ENCODE peak calls at places on chromosomes 1 and 21, in nine cellular contexts. N is lower leg skin, X is breast epithelium, A is stomach, J is esophagus squamous epithelium, O is A549, D is body of pancreas, I is endothelial cell of umbilical vein, K is uterus. Y is an unnamed sample.

GRCh38 chr1:85623061-85623471 is 42.5 kb downstream of the CCN1 start:
- DNase-seq in X (no peak), I (no peak), A (no peak), K (no peak), D (no peak), O (no peak), J (no peak), N (no peak), Y (no peak)

GRCh38 chr1:184222561-184223157 is 164.2 kb upstream of the C1orf21 start:
- DNase-seq in X (no peak), N (peak), O (peak), K (peak), J (no peak), A (peak), D (peak), I (peak), Y (peak)

GRCh38 chr1:186050360-186050759 is 316.2 kb downstream of the HMCN1 start:
- DNase-seq in I (peak), J (no peak), O (no peak), D (no peak), A (no peak), K (no peak), N (no peak), X (no peak), Y (no peak)

GRCh38 chr1:30786264-30786991 is 28.9 kb upstream of the LAPTM5 start:
- DNase-seq in A (no peak), K (no peak), D (no peak), J (no peak), I (no peak), O (no peak), X (no peak), N (no peak), Y (no peak)

GRCh38 chr1:228315484-228315944 is 91.1 kb downstream of the TRIM11 start:
- DNase-seq in X (no peak), D (peak), I (no peak), J (no peak), N (no peak), O (no peak), K (no peak), A (peak), Y (no peak)

GRCh38 chr1:245095903-245096302 is 58.9 kb upstream of the KIF26B start:
- DNase-seq in I (no peak), A (no peak), N (no peak), D (no peak), J (no peak), O (no peak), X (no peak), K (no peak), Y (no peak)

GRCh38 chr1:50214764-50215163 is 106.0 kb downstream of the ELAVL4 start:
- DNase-seq in N (no peak), O (no peak), D (no peak), K (no peak), I (no peak), J (no peak), A (no peak), X (no peak), Y (no peak)

GRCh38 chr1:240027059-240027462 is 64.6 kb upstream of the FMN2 start:
- DNase-seq in N (no peak), A (no peak), I (peak), X (no peak), D (peak), J (no peak), O (peak), K (no peak), Y (peak)

GRCh38 chr1:34361121-34361520 is 184.4 kb downstream of the C1orf94 start:
- DNase-seq in K (no peak), A (no peak), I (no peak), O (no peak), J (no peak), N (no peak), X (no peak), D (no peak), Y (no peak)

GRCh38 chr21:36320421-36321324 is 676 bp downstream of the MORC3 start:
- DNase-seq in I (peak), D (peak), N (peak), O (peak), A (peak), X (peak), K (peak), J (peak), Y (peak)

GRCh38 chr1:206489980-206490534 is 17.3 kb upstream of the RASSF5 start:
- DNase-seq in D (peak), I (peak), K (peak), O (peak), J (no peak), X (peak), N (peak), A (peak), Y (peak)

GRCh38 chr1:26218906-26219494 is 15.0 kb upstream of the CEP85 start:
- DNase-seq in I (no peak), O (no peak), X (no peak), A (peak), N (no peak), J (no peak), D (peak), K (no peak), Y (no peak)

GRCh38 chr1:25501235-25502058 is 42.0 kb upstream of the LDLRAP1 start:
- DNase-seq in O (peak), N (no peak), X (no peak), I (no peak), K (no peak), D (no peak), J (no peak), A (no peak), Y (no peak)

GRCh38 chr1:9376886-9377333 is 84.2 kb downstream of the SPSB1 start:
- DNase-seq in I (peak), J (no peak), K (peak), A (no peak), D (peak), X (no peak), O (no peak), N (peak), Y (no peak)

GRCh38 chr1:151852733-151853132 is 779 bp downstream of the THEM5 start:
- DNase-seq in D (no peak), O (no peak), X (no peak), I (no peak), N (no peak), K (no peak), A (no peak), J (no peak), Y (no peak)

GRCh38 chr1:50703240-50703639 is 256.8 kb downstream of the FAF1 start:
- DNase-seq in N (no peak), D (no peak), J (no peak), I (no peak), K (no peak), A (no peak), O (no peak), X (no peak), Y (no peak)

GRCh38 chr21:46216132-46216747 is 12.3 kb downstream of the LSS start:
- DNase-seq in A (no peak), D (no peak), J (no peak), O (no peak), I (no peak), X (no peak), N (no peak), K (no peak), Y (no peak)

DNA sequence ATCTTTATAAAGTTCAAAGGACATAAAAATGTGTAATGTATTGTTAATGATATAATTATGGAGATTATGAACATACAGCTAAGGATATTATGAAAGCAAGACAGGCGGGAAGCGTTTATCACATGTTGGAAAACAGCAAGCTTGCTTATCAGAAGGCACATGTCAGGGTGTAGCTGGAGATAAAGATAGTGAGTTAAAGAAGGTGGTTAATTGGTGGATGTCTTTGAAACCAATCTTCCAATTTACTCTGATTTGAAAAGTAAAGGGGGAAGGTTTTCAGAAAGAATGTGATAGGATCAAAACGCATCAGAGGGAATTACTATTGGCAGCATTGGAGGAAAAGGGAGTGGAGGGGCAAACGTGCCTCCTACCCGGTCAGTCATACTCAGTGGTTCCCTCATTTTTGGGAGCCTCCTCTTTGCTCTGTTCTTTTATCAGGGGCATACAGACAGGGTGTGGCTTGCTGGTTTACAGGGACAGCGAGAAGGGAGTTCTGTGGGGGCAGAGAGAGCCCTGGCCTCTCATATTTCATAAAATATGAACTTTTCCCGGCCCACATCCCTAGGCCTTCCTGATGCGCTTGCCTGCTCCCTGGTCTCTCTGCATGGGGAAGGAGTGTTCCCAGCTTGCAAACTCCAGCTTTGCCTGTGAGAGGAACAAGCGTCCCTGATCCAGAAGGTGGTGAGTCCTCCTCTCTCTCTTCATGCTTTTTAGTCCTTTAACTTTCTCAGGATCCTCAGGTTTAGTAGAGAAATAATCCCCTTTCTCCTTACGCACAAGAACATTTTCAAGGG is 8.1 kb upstream of the SVBP start:
- DNase-seq in D (no peak), A (no peak), I (no peak), X (no peak), J (no peak), K (no peak), O (no peak), N (no peak), Y (peak)
- TF ChIP-seq POLR2A in D (no peak), A (no peak), I (no peak), X (no peak), J (no peak), K (no peak), O (no peak), N (no peak), Y (peak)

GRCh38 chr1:14183312-14183711 is 415.2 kb upstream of the KAZN start:
- DNase-seq in A (no peak), K (no peak), I (no peak), O (no peak), D (no peak), N (no peak), J (no peak), X (no peak), Y (no peak)

GRCh38 chr1:14184346-14184963 is 414.0 kb upstream of the KAZN start:
- DNase-seq in I (no peak), O (no peak), K (no peak), X (no peak), N (no peak), J (no peak), A (no peak), D (no peak), Y (no peak)

GRCh38 chr1:14181191-14181793 is 417.2 kb upstream of the KAZN start:
- DNase-seq in I (no peak), D (no peak), X (peak), J (no peak), A (no peak), K (no peak), N (no peak), O (no peak), Y (no peak)

DNA sequence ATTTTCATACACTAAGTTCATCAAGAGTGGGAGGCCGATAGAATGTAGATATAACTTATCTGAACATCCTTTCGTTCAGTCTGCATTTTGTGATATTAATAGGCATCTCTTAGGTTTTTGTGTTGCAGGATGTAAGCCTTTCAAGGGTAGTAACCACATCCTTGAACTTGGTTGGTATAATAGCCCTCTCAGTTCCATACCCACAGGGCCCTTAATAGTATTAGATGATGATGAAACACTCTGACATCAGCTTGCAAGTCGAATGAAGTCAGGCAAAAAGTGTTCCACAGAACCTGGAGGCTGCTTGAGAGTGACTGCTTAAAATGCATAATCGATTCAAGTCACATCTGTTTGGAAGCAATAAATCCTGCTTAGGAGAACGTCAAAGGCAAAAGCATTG is 415.7 kb upstream of the KAZN start:
- DNase-seq in K (no peak), X (no peak), A (no peak), N (no peak), D (no peak), I (no peak), J (no peak), O (no peak), Y (no peak)
- TF ChIP-seq POLR2A in K (no peak), X (no peak), A (no peak), N (no peak), D (no peak), I (no peak), J (no peak), O (no peak), Y (no peak)

GRCh38 chr21:42234026-42234425 is 15.1 kb downstream of the ABCG1 start:
- DNase-seq in O (no peak), K (no peak), D (no peak), N (no peak), X (no peak), I (no peak), J (no peak), A (no peak), Y (no peak)

GRCh38 chr21:42235593-42235992 is 16.7 kb downstream of the ABCG1 start:
- DNase-seq in J (no peak), K (no peak), X (no peak), D (peak), N (no peak), O (no peak), A (no peak), I (peak), Y (peak)

GRCh38 chr21:42233067-42233981 is 14.4 kb downstream of the ABCG1 start:
- DNase-seq in N (peak), O (peak), J (no peak), I (peak), X (peak), D (peak), K (peak), A (peak), Y (peak)

GRCh38 chr21:42236014-42236413 is 17.1 kb downstream of the ABCG1 start:
- DNase-seq in K (no peak), J (no peak), N (no peak), A (peak), O (no peak), I (no peak), X (no peak), D (peak), Y (no peak)

DNA sequence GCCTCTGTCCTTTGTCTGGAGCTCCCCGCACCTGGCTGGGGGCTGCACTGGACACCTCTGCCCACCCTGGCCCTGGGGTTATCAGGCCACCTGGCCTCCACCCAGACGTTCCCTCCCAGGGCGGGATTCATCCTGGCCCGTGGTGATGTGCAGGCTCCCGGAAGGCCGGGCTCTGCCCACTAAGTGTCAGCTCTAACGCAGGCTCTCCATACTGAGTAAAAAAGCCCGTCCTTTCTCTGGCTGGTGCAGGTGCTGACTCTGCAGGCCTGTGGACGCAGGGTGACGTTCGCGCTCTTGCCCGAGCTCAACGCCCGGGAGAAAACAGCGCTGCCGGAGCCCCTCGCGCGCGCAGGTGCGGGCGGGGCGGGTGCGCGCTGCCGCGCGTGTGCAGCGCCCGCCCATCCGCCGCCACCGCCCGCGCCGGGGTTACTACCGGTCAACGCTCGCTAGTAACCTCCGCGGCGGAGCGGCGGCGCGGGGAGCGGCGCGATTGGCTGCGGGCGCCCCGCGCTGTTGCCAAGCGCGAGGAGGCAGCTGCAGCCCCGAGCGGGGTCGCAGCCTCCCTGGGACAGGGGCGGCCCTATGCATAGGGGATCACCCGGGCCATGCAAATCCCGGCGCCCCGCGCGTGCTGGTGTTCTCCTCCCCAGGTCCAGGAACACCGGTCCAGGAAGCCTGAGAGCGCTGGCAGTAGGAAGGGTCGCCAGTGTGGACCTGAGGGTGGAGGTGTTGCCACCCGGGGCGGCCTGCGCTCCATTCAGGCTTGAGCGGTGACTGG is 15.7 kb downstream of the ABCG1 start:
- DNase-seq in A (peak), O (peak), N (no peak), D (peak), I (peak), X (peak), K (peak), J (no peak), Y (peak)
- TF ChIP-seq POLR2A in A (no peak), O (peak), N (no peak), D (peak), I (no peak), X (no peak), K (peak), J (peak), Y (no peak)

DNA sequence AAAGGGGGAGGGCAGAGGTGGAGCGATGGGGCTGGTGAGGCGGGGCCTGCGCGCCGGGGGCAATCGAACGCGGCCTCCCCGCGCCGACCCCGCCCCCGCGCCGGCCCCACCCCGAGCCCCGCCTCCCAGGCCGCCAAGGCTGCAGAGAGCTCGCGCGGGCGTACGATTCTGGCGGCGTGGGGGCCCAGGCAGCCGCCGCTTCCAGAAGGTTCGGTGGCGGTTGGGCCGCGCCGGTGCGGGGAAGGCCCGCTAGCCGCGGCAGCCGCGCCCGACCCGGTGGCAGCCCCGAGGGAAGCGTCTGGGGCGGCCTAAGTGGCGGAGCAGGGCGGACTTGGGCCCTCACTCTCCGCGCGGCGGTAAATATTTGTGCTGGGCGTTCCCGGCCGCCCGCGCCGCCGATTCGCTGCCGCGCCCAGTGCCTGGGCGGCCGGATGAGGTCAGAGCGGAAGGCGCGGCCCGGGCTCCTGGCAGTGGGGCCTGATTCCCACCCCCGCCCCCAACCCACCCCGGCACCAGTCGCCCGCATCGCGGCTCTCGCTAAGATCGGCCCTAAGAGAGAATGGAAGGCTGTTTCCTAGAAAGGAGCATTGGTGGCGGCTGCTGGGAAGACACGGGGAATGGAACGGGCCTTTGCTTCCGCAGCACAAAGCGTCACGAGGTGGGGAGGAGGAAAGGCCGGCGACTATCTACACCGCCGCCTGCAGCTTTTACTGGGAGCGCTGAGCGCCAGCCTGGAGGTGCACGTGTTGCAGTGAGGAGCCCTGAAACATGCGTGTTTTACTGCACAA is at the start of gene ACOT7:
- DNase-seq in O (peak), A (peak), D (peak), N (peak), K (peak), I (peak), X (peak), J (peak), Y (peak)
- TF ChIP-seq POLR2A in O (peak), A (no peak), D (peak), N (no peak), K (peak), I (peak), X (no peak), J (peak), Y (peak)

GRCh38 chr1:247332901-247333361 is 1.3 kb upstream of the ZNF496 start:
- DNase-seq in K (peak), X (peak), A (peak), D (peak), I (peak), J (no peak), N (peak), O (no peak), Y (no peak)
- TF ChIP-seq POLR2A in K (no peak), X (no peak), A (no peak), D (peak), I (no peak), J (no peak), N (no peak), O (no peak), Y (no peak)

GRCh38 chr21:42840411-42841155 is 38.8 kb downstream of the WDR4 start:
- DNase-seq in X (no peak), D (no peak), J (no peak), I (no peak), A (no peak), O (no peak), N (no peak), K (peak), Y (no peak)
- TF ChIP-seq POLR2A in X (no peak), D (no peak), J (no peak), I (no peak), A (no peak), O (no peak), N (no peak), K (no peak), Y (no peak)

GRCh38 chr1:207822602-207823451 is 71.0 kb downstream of the CD46 start:
- DNase-seq in J (peak), A (peak), I (peak), K (peak), D (peak), N (peak), O (peak), X (peak), Y (peak)

GRCh38 chr1:207823531-207823879 is 71.7 kb downstream of the CD46 start:
- DNase-seq in X (no peak), K (no peak), D (no peak), J (no peak), N (no peak), O (no peak), I (no peak), A (no peak), Y (no peak)

GRCh38 chr1:207824691-207825090 is 72.8 kb downstream of the CD46 start:
- DNase-seq in I (no peak), O (no peak), A (no peak), X (no peak), N (no peak), J (no peak), D (no peak), K (peak), Y (peak)

GRCh38 chr1:207825296-207825695 is 73.4 kb downstream of the CD46 start:
- DNase-seq in O (no peak), D (no peak), A (no peak), I (no peak), K (no peak), N (no peak), X (no peak), J (no peak), Y (no peak)

DNA sequence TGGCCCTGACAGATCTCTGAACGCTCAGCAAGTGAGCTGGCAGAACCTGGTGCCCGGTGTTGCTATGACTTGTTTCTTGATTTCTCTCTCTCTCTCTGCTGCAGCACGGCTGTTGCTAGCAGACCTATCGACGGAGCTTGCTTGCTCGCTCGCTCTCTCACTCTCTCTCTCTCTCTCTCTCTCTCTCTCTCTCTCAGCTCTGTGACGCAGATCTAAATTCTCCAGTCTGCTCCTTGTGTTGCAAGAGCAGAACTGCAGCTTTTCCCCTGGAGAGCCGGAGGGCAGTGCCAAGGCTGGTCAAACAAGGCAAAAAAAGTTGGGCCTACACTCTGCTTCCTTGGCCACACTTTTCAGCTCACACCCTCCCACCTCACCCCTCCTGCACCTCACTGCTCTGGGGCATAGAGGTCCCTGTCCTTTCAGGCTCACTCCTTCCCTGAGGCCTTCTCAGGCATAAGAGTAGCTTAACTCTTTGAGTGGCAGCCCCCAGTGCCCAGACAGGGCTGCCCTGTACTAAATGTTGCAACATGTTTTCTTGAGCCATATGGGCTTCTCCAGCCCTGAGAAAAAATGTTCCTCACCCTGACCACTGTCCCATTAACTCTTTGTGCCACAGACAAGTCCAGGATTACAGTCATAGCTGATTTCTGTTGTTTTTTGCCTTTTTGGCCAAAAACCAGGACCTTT is 72.2 kb downstream of the CD46 start:
- DNase-seq in A (peak), D (peak), N (peak), J (peak), O (peak), X (peak), I (peak), K (peak), Y (peak)
- TF ChIP-seq POLR2A in A (no peak), D (peak), N (peak), J (peak), O (peak), X (peak), I (no peak), K (peak), Y (peak)

Y was measured in erythroblast.